ENCODE peak calls at places on chromosomes 3 and 15, in nine cellular contexts. J is AG04450; O is ascending aorta; Q is pancreas; Y is hepatocyte; W is lung; X is naive thymus-derived CD4-positive, alpha-beta T cell; R is HL-60; T is psoas muscle. Z is an unnamed sample.

GRCh38 chr15:84797212-84797611 is 19.9 kb upstream of the ALPK3 start:
- DNase-seq in J (peak; percentile 42), O (no peak), Q (no peak), Y (no peak), W (no peak), X (no peak), R (no peak), T (no peak), Z (no peak)

GRCh38 chr3:2655229-2655701 is 454.9 kb downstream of the IL5RA start:
- DNase-seq in J (no peak), O (no peak), Q (no peak), Y (no peak), W (no peak), X (no peak), R (no peak), T (no peak), Z (no peak)

GRCh38 chr3:108001457-108001856 is 89.4 kb downstream of the CD47 start:
- DNase-seq in J (no peak), O (no peak), Q (no peak), Y (peak; percentile 80), W (peak; percentile 82), X (no peak), R (no peak), T (no peak), Z (no peak)

GRCh38 chr3:31462050-31462569 is 70.6 kb upstream of the STT3B start:
- DNase-seq in J (no peak), O (no peak), Q (no peak), Y (peak; percentile 65), W (no peak), X (peak; percentile 83), R (peak; percentile 38), T (no peak), Z (no peak)

GRCh38 chr15:60691508-60692047 is 212.6 kb upstream of the ICE2 start:
- DNase-seq in J (no peak), O (no peak), Q (no peak), Y (no peak), W (no peak), X (no peak), R (no peak), T (no peak), Z (no peak)

GRCh38 chr3:188330138-188330537 is 176.2 kb downstream of the LPP start:
- DNase-seq in J (no peak), O (no peak), Q (no peak), Y (no peak), W (no peak), X (no peak), R (no peak), T (no peak), Z (no peak)

GRCh38 chr15:82014989-82015388 is 30.8 kb downstream of the MEX3B start:
- DNase-seq in J (no peak), O (no peak), Q (no peak), Y (no peak), W (no peak), X (no peak), R (no peak), T (no peak), Z (no peak)

GRCh38 chr3:187236963-187237362 is 39.7 kb downstream of the RTP1 start:
- DNase-seq in J (no peak), O (no peak), Q (no peak), Y (no peak), W (no peak), X (no peak), R (no peak), T (no peak), Z (no peak)

GRCh38 chr15:101464246-101464998 is 25.1 kb downstream of the PCSK6 start:
- DNase-seq in J (no peak), O (peak; percentile 9), Q (no peak), Y (no peak), W (no peak), X (no peak), R (no peak), T (no peak), Z (no peak)

GRCh38 chr3:54188176-54188791 is 65.9 kb downstream of the CACNA2D3 start:
- DNase-seq in J (no peak), O (no peak), Q (peak; percentile 61), Y (peak; percentile 90), W (no peak), X (peak; percentile 5), R (peak; percentile 21), T (no peak), Z (no peak)

DNA sequence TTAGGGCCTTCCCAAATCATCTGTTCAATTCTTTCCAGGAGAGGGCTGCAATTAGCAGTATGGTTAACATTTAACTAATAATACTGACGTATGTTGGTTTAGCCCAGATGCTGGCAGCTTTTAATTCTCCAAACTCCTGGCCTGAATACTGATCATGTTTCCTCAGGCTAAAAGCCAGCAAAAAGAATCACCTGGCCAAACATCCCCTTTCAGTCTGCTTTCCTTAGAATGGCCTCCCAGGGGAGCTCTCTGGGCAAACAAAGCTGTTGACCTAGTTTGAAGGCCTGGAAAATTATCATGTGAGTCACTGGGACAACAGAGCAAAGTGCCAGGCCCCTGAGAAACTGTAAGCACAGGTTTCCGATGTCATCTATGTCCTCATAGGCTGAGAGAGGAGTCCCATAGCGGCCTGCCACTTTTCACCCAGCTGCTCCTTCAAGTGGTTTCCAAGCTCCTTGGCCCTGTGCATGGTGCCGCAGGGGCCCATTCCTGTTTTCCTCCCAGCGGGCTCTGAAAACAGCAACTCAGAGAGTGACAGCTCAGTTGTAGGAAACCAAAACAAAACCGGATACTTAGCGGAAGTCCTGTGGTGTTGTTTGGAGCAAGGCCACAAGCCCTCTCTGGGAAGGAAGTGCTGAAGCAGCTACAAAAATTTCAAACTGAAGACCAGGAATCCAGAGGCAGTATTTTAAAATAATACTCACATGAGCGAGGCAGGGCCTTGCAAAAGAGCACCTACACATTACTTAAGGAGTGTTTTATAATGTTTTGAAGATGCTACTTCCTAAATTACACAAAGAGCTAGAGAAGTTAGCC is 36.5 kb upstream of the RAB11A start:
- DNase-seq in J (peak; percentile 41), O (peak; percentile 96), Q (peak; percentile 95), Y (peak; percentile 93), W (peak; percentile 85), X (peak; percentile 54), R (peak; percentile 74), T (peak; percentile 95), Z (peak; percentile 38)
- H3K4me3 ChIP-seq in J (peak overlapping the region; percentile 27), O (peak overlapping the region; percentile 12), Q (no peak overlapping the region), Y (no peak overlapping the region), W (peak overlapping the region; percentile 4), X (peak overlapping the region; percentile 19), R (peak overlapping the region; percentile 11), T (peak overlapping the region; percentile 35), Z (no peak overlapping the region)

DNA sequence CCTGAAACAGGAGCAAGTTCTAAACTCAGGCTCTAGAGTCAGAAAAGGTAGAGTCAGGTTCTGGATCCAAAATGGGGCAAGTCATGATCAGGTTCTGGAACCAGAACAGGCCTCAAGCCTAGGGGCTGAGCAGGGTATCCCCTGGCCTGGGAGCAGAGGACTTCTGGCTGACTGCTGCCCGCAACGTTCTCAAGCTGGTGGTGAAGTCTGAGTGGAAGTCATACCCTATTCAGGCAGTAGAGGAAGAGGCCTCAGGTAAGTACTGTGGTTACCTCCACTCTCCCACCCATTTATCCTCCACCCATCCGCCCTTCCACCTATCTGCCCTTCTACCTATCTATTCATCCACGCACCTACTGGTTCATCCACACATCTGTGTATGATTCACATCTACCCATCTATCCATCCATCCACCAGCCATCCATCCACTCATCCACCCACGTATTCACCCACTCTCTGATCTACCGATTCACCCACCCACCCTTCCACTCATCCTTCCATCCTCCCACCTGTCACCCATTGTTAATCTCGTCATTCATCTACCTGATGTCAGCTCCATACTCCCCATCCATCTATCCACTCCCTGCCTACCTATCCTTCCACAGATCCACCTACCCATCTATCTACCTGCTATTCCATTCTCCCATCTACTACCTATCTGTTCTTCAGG is 8.7 kb downstream of the TTLL3 start:
- DNase-seq in J (no peak), O (no peak), Q (no peak), Y (no peak), W (no peak), X (no peak), R (no peak), T (no peak), Z (no peak)
- H3K27ac ChIP-seq in J (no peak overlapping the region), O (no peak overlapping the region), Q (no peak overlapping the region), Y (no peak overlapping the region), W (no peak overlapping the region), X (no peak overlapping the region), R (no peak overlapping the region), T (no peak overlapping the region), Z (no peak overlapping the region)

GRCh38 chr3:50196253-50196801 is 4.9 kb downstream of the GNAT1 start:
- DNase-seq in J (no peak), O (no peak), Q (no peak), Y (no peak), W (no peak), X (no peak), R (no peak), T (no peak), Z (no peak)

GRCh38 chr3:50193746-50194127 is 2.3 kb downstream of the GNAT1 start:
- DNase-seq in J (no peak), O (no peak), Q (no peak), Y (no peak), W (no peak), X (no peak), R (no peak), T (no peak), Z (no peak)

GRCh38 chr3:50195501-50196252 is 4.3 kb downstream of the GNAT1 start:
- DNase-seq in J (no peak), O (no peak), Q (no peak), Y (peak; percentile 63), W (no peak), X (no peak), R (no peak), T (no peak), Z (no peak)

GRCh38 chr3:50194128-50194902 is 2.9 kb downstream of the GNAT1 start:
- DNase-seq in J (no peak), O (peak; percentile 75), Q (peak; percentile 80), Y (peak; percentile 73), W (peak; percentile 54), X (peak; percentile 89), R (peak; percentile 58), T (peak; percentile 86), Z (peak; percentile 52)

DNA sequence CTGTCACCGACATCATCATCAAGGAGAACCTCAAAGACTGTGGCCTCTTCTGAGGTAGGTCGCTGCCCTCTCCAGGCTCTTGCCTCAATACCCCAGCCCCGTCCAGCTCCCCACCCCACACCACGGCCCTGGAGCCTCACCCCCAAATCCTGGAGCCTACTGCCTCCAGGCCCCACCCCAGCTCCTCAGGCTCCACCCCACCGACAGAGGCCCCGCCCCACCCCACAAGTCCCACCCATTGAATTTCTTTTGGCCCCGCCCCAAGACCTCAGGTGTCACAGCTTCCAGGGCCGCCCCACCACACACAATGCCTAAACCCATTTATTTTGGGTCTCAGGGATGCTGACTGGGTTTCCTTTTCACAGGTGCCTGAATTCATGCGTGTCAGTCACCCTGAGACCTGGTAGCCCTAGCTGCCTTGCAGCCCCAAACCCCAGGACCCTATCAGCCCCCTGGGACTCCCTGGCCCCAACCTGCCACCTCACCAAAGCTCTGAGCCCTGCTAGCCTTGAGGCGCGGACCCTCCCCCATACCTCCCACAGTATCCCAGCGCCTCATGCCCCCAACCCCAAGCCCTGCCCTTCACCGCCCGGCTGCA is 3.6 kb downstream of the GNAT1 start:
- DNase-seq in J (no peak), O (no peak), Q (peak; percentile 40), Y (peak; percentile 52), W (no peak), X (no peak), R (no peak), T (no peak), Z (no peak)
- H3K4me3 ChIP-seq in J (no peak overlapping the region), O (no peak overlapping the region), Q (no peak overlapping the region), Y (no peak overlapping the region), W (no peak overlapping the region), X (peak overlapping the region; percentile 34), R (no peak overlapping the region), T (peak overlapping the region; percentile 23), Z (peak overlapping the region; percentile 26)

DNA sequence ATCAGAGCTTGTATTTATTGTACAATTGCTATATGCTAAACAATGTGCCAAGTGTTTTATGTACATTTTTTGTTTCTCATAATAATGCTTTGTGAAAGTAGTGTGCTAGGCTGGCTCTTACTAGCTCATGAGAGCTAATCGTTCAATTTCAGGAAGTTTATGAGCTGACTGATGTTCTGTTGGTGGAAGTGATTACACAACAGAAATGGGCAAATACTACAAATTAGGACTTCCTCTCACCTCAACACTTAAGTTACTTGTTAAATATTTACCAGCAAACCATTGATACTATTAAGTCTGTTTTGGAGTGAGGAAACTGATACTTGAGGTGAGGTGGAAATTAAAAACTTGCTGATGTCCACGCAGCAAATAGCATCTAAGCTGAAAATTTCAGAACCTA is 32.3 kb downstream of the SLC9C1 start:
- DNase-seq in J (no peak), O (no peak), Q (no peak), Y (no peak), W (no peak), X (no peak), R (no peak), T (no peak), Z (no peak)
- H3K27ac ChIP-seq in J (no peak overlapping the region), O (no peak overlapping the region), Q (no peak overlapping the region), Y (no peak overlapping the region), W (no peak overlapping the region), X (no peak overlapping the region), R (peak overlapping the region; percentile 17), T (no peak overlapping the region), Z (no peak overlapping the region)